ENCODE peak calls at places on chromosomes 4 and X, in four cellular contexts. One of them, this sample, is unnamed.

GRCh38 chr4:183157215-183157614 is 58.2 kb downstream of the WWC2 start:
- DNase-seq in iPS-NIHi11: no peak
- DNase-seq in globus pallidus: no peak
- DNase-seq in stimulated activated CD4-positive, alpha-beta T cell treated with anti-CD3 and anti-CD28 coated beads, Interleukin-4, amount 100 ng/mL, for 48 hours: no peak
- DNase-seq in this sample: no peak

GRCh38 chr4:45741897-45742296 is 382.0 kb downstream of the GABRG1 start:
- DNase-seq in iPS-NIHi11: peak; percentile 5
- DNase-seq in globus pallidus: no peak
- DNase-seq in stimulated activated CD4-positive, alpha-beta T cell treated with anti-CD3 and anti-CD28 coated beads, Interleukin-4, amount 100 ng/mL, for 48 hours: no peak
- DNase-seq in this sample: no peak

GRCh38 chr4:79632114-79632513 is 224.1 kb upstream of the GK2 start:
- DNase-seq in stimulated activated CD4-positive, alpha-beta T cell treated with anti-CD3 and anti-CD28 coated beads, Interleukin-4, amount 100 ng/mL, for 48 hours: no peak
- DNase-seq in iPS-NIHi11: no peak
- DNase-seq in globus pallidus: no peak
- DNase-seq in this sample: no peak

GRCh38 chrX:45888518-45888917 is 656.7 kb downstream of the ZNF674 start:
- DNase-seq in iPS-NIHi11: no peak
- DNase-seq in globus pallidus: no peak
- DNase-seq in stimulated activated CD4-positive, alpha-beta T cell treated with anti-CD3 and anti-CD28 coated beads, Interleukin-4, amount 100 ng/mL, for 48 hours: no peak
- DNase-seq in this sample: peak; percentile 58

GRCh38 chr4:91488946-91489345 is 814.8 kb upstream of the GRID2 start:
- DNase-seq in globus pallidus: no peak
- DNase-seq in iPS-NIHi11: no peak
- DNase-seq in stimulated activated CD4-positive, alpha-beta T cell treated with anti-CD3 and anti-CD28 coated beads, Interleukin-4, amount 100 ng/mL, for 48 hours: no peak
- DNase-seq in this sample: no peak

GRCh38 chrX:2698604-2699003 is 7.5 kb downstream of the CD99 start:
- DNase-seq in globus pallidus: no peak
- DNase-seq in stimulated activated CD4-positive, alpha-beta T cell treated with anti-CD3 and anti-CD28 coated beads, Interleukin-4, amount 100 ng/mL, for 48 hours: no peak
- DNase-seq in iPS-NIHi11: no peak
- DNase-seq in this sample: no peak

GRCh38 chr4:94595013-94595412 is 143.3 kb downstream of the PDLIM5 start:
- DNase-seq in stimulated activated CD4-positive, alpha-beta T cell treated with anti-CD3 and anti-CD28 coated beads, Interleukin-4, amount 100 ng/mL, for 48 hours: no peak
- DNase-seq in globus pallidus: no peak
- DNase-seq in iPS-NIHi11: no peak
- DNase-seq in this sample: no peak

GRCh38 chr4:73988096-73988495 is at the start of gene PPBP:
- DNase-seq in stimulated activated CD4-positive, alpha-beta T cell treated with anti-CD3 and anti-CD28 coated beads, Interleukin-4, amount 100 ng/mL, for 48 hours: no peak
- DNase-seq in iPS-NIHi11: no peak
- DNase-seq in globus pallidus: no peak
- DNase-seq in this sample: no peak

GRCh38 chr4:151436093-151436518 is 27.1 kb downstream of the FHIP1A start:
- DNase-seq in iPS-NIHi11: no peak
- DNase-seq in stimulated activated CD4-positive, alpha-beta T cell treated with anti-CD3 and anti-CD28 coated beads, Interleukin-4, amount 100 ng/mL, for 48 hours: no peak
- DNase-seq in globus pallidus: no peak
- DNase-seq in this sample: no peak

GRCh38 chr4:57369446-57369845 is 259.3 kb upstream of the IGFBP7 start:
- DNase-seq in globus pallidus: no peak
- DNase-seq in stimulated activated CD4-positive, alpha-beta T cell treated with anti-CD3 and anti-CD28 coated beads, Interleukin-4, amount 100 ng/mL, for 48 hours: no peak
- DNase-seq in iPS-NIHi11: no peak
- DNase-seq in this sample: no peak

GRCh38 chr4:148311493-148311892 is 130.7 kb downstream of the NR3C2 start:
- DNase-seq in globus pallidus: no peak
- DNase-seq in iPS-NIHi11: no peak
- DNase-seq in stimulated activated CD4-positive, alpha-beta T cell treated with anti-CD3 and anti-CD28 coated beads, Interleukin-4, amount 100 ng/mL, for 48 hours: no peak
- DNase-seq in this sample: no peak

GRCh38 chr4:27010334-27010940 is 149.8 kb downstream of the STIM2 start:
- DNase-seq in stimulated activated CD4-positive, alpha-beta T cell treated with anti-CD3 and anti-CD28 coated beads, Interleukin-4, amount 100 ng/mL, for 48 hours: peak; percentile 41
- DNase-seq in globus pallidus: peak; percentile 74
- DNase-seq in iPS-NIHi11: peak; percentile 48
- DNase-seq in this sample: peak; percentile 79

GRCh38 chr4:113636877-113637276 is 124.7 kb downstream of the CAMK2D start:
- DNase-seq in globus pallidus: no peak
- DNase-seq in iPS-NIHi11: no peak
- DNase-seq in stimulated activated CD4-positive, alpha-beta T cell treated with anti-CD3 and anti-CD28 coated beads, Interleukin-4, amount 100 ng/mL, for 48 hours: no peak
- DNase-seq in this sample: no peak

GRCh38 chrX:110665636-110666035 is 130.0 kb downstream of the CHRDL1 start:
- DNase-seq in globus pallidus: peak; percentile 4
- DNase-seq in stimulated activated CD4-positive, alpha-beta T cell treated with anti-CD3 and anti-CD28 coated beads, Interleukin-4, amount 100 ng/mL, for 48 hours: peak; percentile 1
- DNase-seq in iPS-NIHi11: peak; percentile 70
- DNase-seq in this sample: peak; percentile 1

GRCh38 chrX:12263211-12263610 is 124.9 kb downstream of the FRMPD4 start:
- DNase-seq in globus pallidus: no peak
- DNase-seq in iPS-NIHi11: no peak
- DNase-seq in stimulated activated CD4-positive, alpha-beta T cell treated with anti-CD3 and anti-CD28 coated beads, Interleukin-4, amount 100 ng/mL, for 48 hours: no peak
- DNase-seq in this sample: no peak

GRCh38 chr4:3226467-3226866 is 22.5 kb upstream of the MSANTD1 start:
- DNase-seq in stimulated activated CD4-positive, alpha-beta T cell treated with anti-CD3 and anti-CD28 coated beads, Interleukin-4, amount 100 ng/mL, for 48 hours: no peak
- DNase-seq in globus pallidus: peak; percentile 50
- DNase-seq in iPS-NIHi11: no peak
- DNase-seq in this sample: no peak

GRCh38 chrX:373641-374471 is 12.9 kb downstream of the PPP2R3B start:
- DNase-seq in stimulated activated CD4-positive, alpha-beta T cell treated with anti-CD3 and anti-CD28 coated beads, Interleukin-4, amount 100 ng/mL, for 48 hours: peak; percentile 24
- DNase-seq in globus pallidus: no peak
- DNase-seq in iPS-NIHi11: peak; percentile 88
- DNase-seq in this sample: peak; percentile 66

GRCh38 chr4:24880171-24880570 is 32.7 kb downstream of the CCDC149 start:
- DNase-seq in iPS-NIHi11: no peak
- DNase-seq in globus pallidus: no peak
- DNase-seq in stimulated activated CD4-positive, alpha-beta T cell treated with anti-CD3 and anti-CD28 coated beads, Interleukin-4, amount 100 ng/mL, for 48 hours: no peak
- DNase-seq in this sample: no peak

GRCh38 chrX:84634201-84634782 is 132.0 kb upstream of the HDX start:
- DNase-seq in globus pallidus: no peak
- DNase-seq in stimulated activated CD4-positive, alpha-beta T cell treated with anti-CD3 and anti-CD28 coated beads, Interleukin-4, amount 100 ng/mL, for 48 hours: no peak
- DNase-seq in iPS-NIHi11: no peak
- DNase-seq in this sample: no peak

GRCh38 chr4:53189011-53189410 is 176.8 kb downstream of the SCFD2 start:
- DNase-seq in stimulated activated CD4-positive, alpha-beta T cell treated with anti-CD3 and anti-CD28 coated beads, Interleukin-4, amount 100 ng/mL, for 48 hours: no peak
- DNase-seq in globus pallidus: no peak
- DNase-seq in iPS-NIHi11: no peak
- DNase-seq in this sample: no peak

GRCh38 chr4:88619973-88620372 is 27.7 kb downstream of the HERC3 start:
- DNase-seq in globus pallidus: no peak
- DNase-seq in iPS-NIHi11: no peak
- DNase-seq in stimulated activated CD4-positive, alpha-beta T cell treated with anti-CD3 and anti-CD28 coated beads, Interleukin-4, amount 100 ng/mL, for 48 hours: no peak
- DNase-seq in this sample: no peak

GRCh38 chr4:2950221-2950989 is 12.8 kb downstream of the NOP14 start:
- DNase-seq in globus pallidus: no peak
- DNase-seq in iPS-NIHi11: no peak
- DNase-seq in stimulated activated CD4-positive, alpha-beta T cell treated with anti-CD3 and anti-CD28 coated beads, Interleukin-4, amount 100 ng/mL, for 48 hours: no peak
- DNase-seq in this sample: no peak

GRCh38 chr4:175066923-175067627 is 148.9 kb downstream of the ADAM29 start:
- DNase-seq in globus pallidus: no peak
- DNase-seq in stimulated activated CD4-positive, alpha-beta T cell treated with anti-CD3 and anti-CD28 coated beads, Interleukin-4, amount 100 ng/mL, for 48 hours: no peak
- DNase-seq in iPS-NIHi11: no peak
- DNase-seq in this sample: no peak

GRCh38 chrX:72305286-72306084 is at the start of gene CITED1:
- DNase-seq in iPS-NIHi11: peak; percentile 11
- DNase-seq in stimulated activated CD4-positive, alpha-beta T cell treated with anti-CD3 and anti-CD28 coated beads, Interleukin-4, amount 100 ng/mL, for 48 hours: no peak
- DNase-seq in globus pallidus: no peak
- DNase-seq in this sample: peak; percentile 6

This sample was measured in dermis blood vessel endothelial cell.